ENCODE peak calls at places on chromosomes 16 and 17, in seven cellular contexts. S, F, E, V, Y, C and O are unnamed samples.

GRCh38 chr17:47847341-47848197 is 3.4 kb downstream of the SP6 start:
- DNase-seq in S (no peak), F (no peak), E (peak; percentile 47), V (no peak), Y (no peak), C (no peak), O (peak; percentile 50)

GRCh38 chr17:48258317-48258716 is 150.8 kb downstream of the SNX11 start:
- DNase-seq in S (no peak), F (no peak), E (no peak), V (no peak), Y (no peak), C (no peak), O (no peak)

GRCh38 chr17:65362826-65363225 is 198.6 kb downstream of the AXIN2 start:
- DNase-seq in S (no peak), F (no peak), E (no peak), V (no peak), Y (no peak), C (no peak), O (peak; percentile 34)

GRCh38 chr16:85137323-85138072 is 25.2 kb upstream of the CIBAR2 start:
- DNase-seq in S (peak; percentile 96), F (peak; percentile 97), E (peak; percentile 76), V (peak; percentile 95), Y (peak; percentile 92), C (peak; percentile 85), O (no peak)

GRCh38 chr16:3642397-3643094 is 11.9 kb upstream of the DNASE1 start:
- DNase-seq in S (no peak), F (no peak), E (peak; percentile 25), V (peak; percentile 10), Y (no peak), C (peak; percentile 42), O (peak; percentile 84)

GRCh38 chr17:33267279-33267790 is 25.8 kb downstream of the ASIC2 start:
- DNase-seq in S (no peak), F (no peak), E (no peak), V (no peak), Y (no peak), C (no peak), O (peak; percentile 95)

GRCh38 chr16:56409195-56409594 is 16.1 kb downstream of the AMFR start:
- DNase-seq in S (no peak), F (no peak), E (no peak), V (no peak), Y (no peak), C (no peak), O (peak; percentile 91)

GRCh38 chr16:83720981-83721380 is 86.8 kb upstream of the HSBP1 start:
- DNase-seq in S (no peak), F (no peak), E (no peak), V (no peak), Y (no peak), C (no peak), O (no peak)

GRCh38 chr16:3355589-3355988 is at the start of gene OR2C1:
- DNase-seq in S (no peak), F (no peak), E (no peak), V (no peak), Y (no peak), C (no peak), O (no peak)

GRCh38 chr16:57265850-57266530 is 18.5 kb downstream of the PLLP start:
- DNase-seq in S (peak; percentile 81), F (peak; percentile 41), E (no peak), V (peak; percentile 89), Y (peak; percentile 24), C (peak; percentile 82), O (peak; percentile 50)

GRCh38 chr17:58352843-58353719 is 1.1 kb upstream of the SUPT4H1 start:
- DNase-seq in S (no peak), F (peak; percentile 46), E (peak; percentile 83), V (peak; percentile 57), Y (no peak), C (peak; percentile 57), O (peak; percentile 13)

GRCh38 chr17:50943575-50943933 is 77.4 kb upstream of the TOB1 start:
- DNase-seq in S (no peak), F (peak; percentile 11), E (no peak), V (no peak), Y (no peak), C (peak; percentile 19), O (no peak)

GRCh38 chr16:78129349-78129748 is 29.9 kb downstream of the WWOX start:
- DNase-seq in S (no peak), F (no peak), E (no peak), V (no peak), Y (no peak), C (no peak), O (no peak)

GRCh38 chr16:26214694-26215093 is 522.9 kb downstream of the HS3ST4 start:
- DNase-seq in S (no peak), F (no peak), E (no peak), V (no peak), Y (no peak), C (no peak), O (no peak)

GRCh38 chr16:386641-387156 is 4.9 kb upstream of the PGAP6 start:
- DNase-seq in S (no peak), F (no peak), E (no peak), V (no peak), Y (no peak), C (no peak), O (no peak)

GRCh38 chr16:27444015-27444414 is 42.0 kb downstream of the IL21R start:
- DNase-seq in S (no peak), F (no peak), E (no peak), V (no peak), Y (no peak), C (no peak), O (peak; percentile 74)

GRCh38 chr16:64390102-64390501 is 731.8 kb downstream of the CDH11 start:
- DNase-seq in S (no peak), F (no peak), E (no peak), V (no peak), Y (no peak), C (no peak), O (no peak)

GRCh38 chr17:32124985-32125847 is 17.1 kb upstream of the RHOT1 start:
- DNase-seq in S (no peak), F (no peak), E (no peak), V (no peak), Y (no peak), C (no peak), O (no peak)

GRCh38 chr17:64256913-64257807 is 5.9 kb downstream of the TEX2 start:
- DNase-seq in S (no peak), F (no peak), E (no peak), V (no peak), Y (no peak), C (no peak), O (peak; percentile 71)

GRCh38 chr16:83470406-83470805 is 337.4 kb upstream of the HSBP1 start:
- DNase-seq in S (no peak), F (no peak), E (no peak), V (no peak), Y (no peak), C (no peak), O (peak; percentile 8)

GRCh38 chr17:59355030-59355694 is 23.7 kb downstream of the YPEL2 start:
- DNase-seq in S (no peak), F (no peak), E (no peak), V (no peak), Y (no peak), C (no peak), O (peak; percentile 13)

GRCh38 chr16:48164907-48165715 is 9.3 kb upstream of the ABCC12 start:
- DNase-seq in S (peak; percentile 75), F (peak; percentile 61), E (peak; percentile 74), V (peak; percentile 81), Y (peak; percentile 68), C (peak; percentile 77), O (peak; percentile 68)

GRCh38 chr16:629289-630023 is 1.3 kb upstream of the WFIKKN1 start:
- DNase-seq in S (no peak), F (no peak), E (peak; percentile 71), V (no peak), Y (no peak), C (no peak), O (no peak)

GRCh38 chr16:78034530-78034929 is 12.2 kb downstream of the CLEC3A start:
- DNase-seq in S (no peak), F (no peak), E (no peak), V (no peak), Y (no peak), C (no peak), O (no peak)

GRCh38 chr16:88418869-88419268 is 34.2 kb upstream of the ZFPM1 start:
- DNase-seq in S (no peak), F (no peak), E (no peak), V (no peak), Y (no peak), C (no peak), O (no peak)

GRCh38 chr17:46818929-46819859 is 702 bp upstream of the WNT3 start:
- DNase-seq in S (no peak), F (no peak), E (no peak), V (peak; percentile 49), Y (no peak), C (no peak), O (no peak)
- H3K4me3 ChIP-seq in S (peak overlapping the region; percentile 60), F (no peak overlapping the region), E (peak overlapping the region; percentile 35), V (peak overlapping the region; percentile 51), Y (peak overlapping the region; percentile 35), C (no peak overlapping the region), O (peak overlapping the region; percentile 16)

DNA sequence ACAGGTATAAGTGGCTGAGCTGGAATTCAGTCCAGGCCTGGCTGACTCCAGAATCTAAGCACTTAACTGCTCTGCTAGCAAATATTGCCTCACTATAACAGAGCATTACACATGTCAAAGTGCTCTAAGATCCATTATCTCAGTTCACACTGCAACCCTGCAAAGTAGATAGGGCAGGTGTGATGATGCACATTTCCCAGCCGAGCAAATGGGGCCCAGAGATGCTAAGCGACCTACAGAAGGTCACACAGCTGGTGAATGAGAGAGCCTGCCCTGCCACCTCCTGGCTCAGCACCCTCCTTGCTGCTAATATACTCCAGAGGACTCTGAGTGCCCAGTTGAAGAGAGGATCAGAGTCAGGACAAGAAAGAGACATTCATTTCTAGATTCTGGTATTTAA is 73.6 kb upstream of the CCL1 start:
- DNase-seq in S (no peak), F (no peak), E (no peak), V (no peak), Y (no peak), C (no peak), O (no peak)
- TF ChIP-seq CTCF in S (no peak), F (no peak), E (no peak), V (no peak), Y (no peak), C (no peak), O (no peak)

GRCh38 chr17:82343560-82343959 is 10.0 kb upstream of the SECTM1 start:
- DNase-seq in S (no peak), F (no peak), E (no peak), V (no peak), Y (no peak), C (no peak), O (no peak)

GRCh38 chr17:82342361-82343079 is 9.0 kb upstream of the SECTM1 start:
- DNase-seq in S (no peak), F (no peak), E (no peak), V (no peak), Y (no peak), C (no peak), O (no peak)

GRCh38 chr17:82339634-82340580 is 6.3 kb upstream of the SECTM1 start:
- DNase-seq in S (no peak), F (peak; percentile 36), E (no peak), V (peak; percentile 67), Y (no peak), C (no peak), O (no peak)

GRCh38 chr17:82334622-82335394 is 1.2 kb upstream of the SECTM1 start:
- DNase-seq in S (no peak), F (peak; percentile 37), E (no peak), V (no peak), Y (no peak), C (no peak), O (peak; percentile 19)

GRCh38 chr17:82338858-82339633 is 5.5 kb upstream of the SECTM1 start:
- DNase-seq in S (no peak), F (peak; percentile 60), E (no peak), V (no peak), Y (peak; percentile 38), C (peak; percentile 72), O (peak; percentile 88)
- H3K4me3 ChIP-seq in S (peak overlapping the region; percentile 57), F (peak overlapping the region; percentile 31), E (no peak overlapping the region), V (peak overlapping the region; percentile 34), Y (peak overlapping the region; percentile 30), C (no peak overlapping the region), O (peak overlapping the region; percentile 34)

GRCh38 chr16:67201411-67202345 is 2.7 kb downstream of the ELMO3 start:
- DNase-seq in S (no peak), F (no peak), E (no peak), V (no peak), Y (no peak), C (no peak), O (no peak)
- TF ChIP-seq CTCF in S (no peak), F (no peak), E (no peak), V (no peak), Y (no peak), C (no peak), O (no peak)